ENCODE peak calls at places on chromosomes 2 and 18, in ten cellular contexts. G, H, I, E, P, N, D, K, A and T are unnamed samples.

GRCh38 chr2:241897231-241897916 is 27.8 kb downstream of the RTP5 start:
- DNase-seq in G (no peak), H (no peak), I (no peak), E (no peak), P (no peak), N (no peak), D (no peak), K (no peak), A (no peak), T (no peak)

GRCh38 chr2:56483081-56483480 is 299.3 kb downstream of the CCDC85A start:
- DNase-seq in G (no peak), H (no peak), I (no peak), E (no peak), P (peak; percentile 62), N (peak; percentile 17), D (no peak), K (no peak), A (peak; percentile 15), T (no peak)

GRCh38 chr18:56019908-56020307 is 431.9 kb upstream of the TCF4 start:
- DNase-seq in G (no peak), H (no peak), I (no peak), E (no peak), P (no peak), N (no peak), D (no peak), K (no peak), A (no peak), T (no peak)

GRCh38 chr2:164896634-164897033 is 55.0 kb upstream of the COBLL1 start:
- DNase-seq in G (no peak), H (no peak), I (no peak), E (peak; percentile 75), P (peak; percentile 79), N (peak; percentile 68), D (no peak), K (no peak), A (peak; percentile 85), T (no peak)

GRCh38 chr2:239349448-239350135 is 51.2 kb downstream of the HDAC4 start:
- DNase-seq in G (no peak), H (no peak), I (no peak), E (peak; percentile 68), P (no peak), N (no peak), D (no peak), K (no peak), A (no peak), T (no peak)

GRCh38 chr2:102356741-102357140 is 1.1 kb downstream of the IL18R1 start:
- DNase-seq in G (no peak), H (no peak), I (no peak), E (no peak), P (no peak), N (no peak), D (peak; percentile 56), K (no peak), A (no peak), T (no peak)

GRCh38 chr2:37837576-37838335 is 87.3 kb upstream of the RMDN2 start:
- DNase-seq in G (no peak), H (no peak), I (no peak), E (no peak), P (peak; percentile 11), N (no peak), D (peak; percentile 63), K (no peak), A (peak; percentile 19), T (no peak)

GRCh38 chr2:84309281-84309680 is 149.8 kb downstream of the SUCLG1 start:
- DNase-seq in G (no peak), H (no peak), I (no peak), E (no peak), P (no peak), N (no peak), D (no peak), K (no peak), A (no peak), T (no peak)

GRCh38 chr2:217705461-217705860 is 297.3 kb downstream of the TNS1 start:
- DNase-seq in G (no peak), H (no peak), I (no peak), E (no peak), P (no peak), N (no peak), D (no peak), K (no peak), A (no peak), T (no peak)

GRCh38 chr2:225070811-225071210 is 28.5 kb upstream of the DOCK10 start:
- DNase-seq in G (peak; percentile 15), H (no peak), I (peak; percentile 82), E (no peak), P (no peak), N (no peak), D (no peak), K (no peak), A (no peak), T (no peak)

GRCh38 chr2:169136885-169137534 is 67.6 kb downstream of the DHRS9 start:
- DNase-seq in G (no peak), H (no peak), I (no peak), E (no peak), P (no peak), N (no peak), D (peak; percentile 81), K (no peak), A (no peak), T (no peak)

GRCh38 chr2:121228521-121228920 is 56.5 kb downstream of the TFCP2L1 start:
- DNase-seq in G (no peak), H (no peak), I (no peak), E (no peak), P (no peak), N (no peak), D (no peak), K (no peak), A (no peak), T (no peak)

GRCh38 chr2:9532421-9532820 is 23.2 kb downstream of the ADAM17 start:
- DNase-seq in G (no peak), H (no peak), I (no peak), E (no peak), P (no peak), N (no peak), D (no peak), K (no peak), A (no peak), T (no peak)

GRCh38 chr2:128271891-128272585 is 46.6 kb downstream of the HS6ST1 start:
- DNase-seq in G (no peak), H (no peak), I (no peak), E (no peak), P (no peak), N (no peak), D (peak; percentile 38), K (no peak), A (no peak), T (no peak)

GRCh38 chr2:230441188-230441897 is 25.3 kb downstream of the SP100 start:
- DNase-seq in G (no peak), H (peak; percentile 25), I (no peak), E (no peak), P (peak; percentile 59), N (peak; percentile 69), D (no peak), K (no peak), A (peak; percentile 87), T (no peak)

GRCh38 chr18:35045121-35045520 is 3.9 kb downstream of the MAPRE2 start:
- DNase-seq in G (no peak), H (no peak), I (no peak), E (peak; percentile 30), P (peak; percentile 72), N (peak; percentile 33), D (no peak), K (no peak), A (peak; percentile 39), T (no peak)

GRCh38 chr18:38025433-38026038 is 459.9 kb upstream of the CELF4 start:
- DNase-seq in G (no peak), H (no peak), I (no peak), E (no peak), P (no peak), N (no peak), D (peak; percentile 62), K (no peak), A (peak; percentile 47), T (no peak)

GRCh38 chr2:105405291-105405690 is 6.4 kb upstream of the FHL2 start:
- DNase-seq in G (no peak), H (no peak), I (no peak), E (peak; percentile 52), P (peak; percentile 94), N (peak; percentile 47), D (no peak), K (no peak), A (peak; percentile 80), T (no peak)

GRCh38 chr2:188364033-188364432 is 72.4 kb downstream of the GULP1 start:
- DNase-seq in G (no peak), H (no peak), I (peak; percentile 14), E (no peak), P (no peak), N (no peak), D (no peak), K (no peak), A (no peak), T (no peak)

GRCh38 chr18:26655010-26655613 is 106.8 kb upstream of the KCTD1 start:
- DNase-seq in G (no peak), H (no peak), I (no peak), E (peak; percentile 6), P (no peak), N (peak; percentile 8), D (no peak), K (no peak), A (peak; percentile 20), T (no peak)

GRCh38 chr2:189570565-189570964 is 10.0 kb downstream of the SLC40A1 start:
- DNase-seq in G (no peak), H (no peak), I (no peak), E (no peak), P (peak; percentile 60), N (peak; percentile 3), D (no peak), K (no peak), A (peak; percentile 89), T (no peak)

GRCh38 chr2:172938713-172939375 is 136.8 kb upstream of the MAP3K20 start:
- DNase-seq in G (no peak), H (no peak), I (no peak), E (no peak), P (peak; percentile 33), N (peak; percentile 32), D (no peak), K (no peak), A (peak; percentile 75), T (no peak)

GRCh38 chr2:149166958-149167810 is 128.7 kb downstream of the LYPD6B start:
- DNase-seq in G (no peak), H (peak; percentile 41), I (no peak), E (no peak), P (no peak), N (peak; percentile 95), D (no peak), K (no peak), A (no peak), T (no peak)

GRCh38 chr2:100588071-100588786 is 25.4 kb downstream of the PDCL3 start:
- DNase-seq in G (no peak), H (no peak), I (no peak), E (peak; percentile 83), P (peak; percentile 82), N (peak; percentile 89), D (no peak), K (no peak), A (peak; percentile 92), T (peak; percentile 25)

GRCh38 chr2:61469424-61470121 is 1.3 kb downstream of the USP34 start:
- DNase-seq in G (no peak), H (no peak), I (no peak), E (peak; percentile 31), P (peak; percentile 30), N (peak; percentile 8), D (no peak), K (no peak), A (peak; percentile 29), T (no peak)

GRCh38 chr2:118847447-118848172 is at the start of gene EN1:
- DNase-seq in G (no peak), H (no peak), I (no peak), E (no peak), P (no peak), N (peak; percentile 34), D (peak; percentile 91), K (no peak), A (peak; percentile 26), T (no peak)

GRCh38 chr18:32442575-32442974 is 28.1 kb downstream of the GAREM1 start:
- DNase-seq in G (no peak), H (no peak), I (no peak), E (no peak), P (no peak), N (no peak), D (no peak), K (no peak), A (no peak), T (no peak)

GRCh38 chr2:42238644-42239288 is 69.6 kb downstream of the EML4 start:
- DNase-seq in G (peak; percentile 31), H (no peak), I (peak; percentile 39), E (peak; percentile 65), P (peak; percentile 28), N (peak; percentile 15), D (peak; percentile 87), K (no peak), A (no peak), T (no peak)